ENCODE peak calls at places on chromosomes 7 and 10, in four cellular contexts. One of them, this sample, is unnamed.

GRCh38 chr7:20507157-20507556 is 108.3 kb upstream of the ABCB5 start:
- DNase-seq in ovary: no peak
- DNase-seq in AG09309: no peak
- DNase-seq in stimulated activated CD4-positive, alpha-beta T cell treated with anti-CD3 and anti-CD28 coated beads, Interleukin-12 subunit alpha, Interleukin-12 subunit beta, amount 100 ng/mL, for 4 hours: no peak
- DNase-seq in this sample: no peak

GRCh38 chr7:4683043-4683883 is 1.2 kb downstream of the FOXK1 start:
- DNase-seq in ovary: peak
- DNase-seq in AG09309: no peak
- DNase-seq in stimulated activated CD4-positive, alpha-beta T cell treated with anti-CD3 and anti-CD28 coated beads, Interleukin-12 subunit alpha, Interleukin-12 subunit beta, amount 100 ng/mL, for 4 hours: peak
- DNase-seq in this sample: peak

GRCh38 chr10:63527401-63527800 is 6.2 kb downstream of the REEP3 start:
- DNase-seq in ovary: no peak
- DNase-seq in AG09309: no peak
- DNase-seq in stimulated activated CD4-positive, alpha-beta T cell treated with anti-CD3 and anti-CD28 coated beads, Interleukin-12 subunit alpha, Interleukin-12 subunit beta, amount 100 ng/mL, for 4 hours: no peak
- DNase-seq in this sample: no peak

GRCh38 chr7:64951250-64951848 is 39.5 kb downstream of the ZNF117 start:
- DNase-seq in ovary: no peak
- DNase-seq in AG09309: peak
- DNase-seq in stimulated activated CD4-positive, alpha-beta T cell treated with anti-CD3 and anti-CD28 coated beads, Interleukin-12 subunit alpha, Interleukin-12 subunit beta, amount 100 ng/mL, for 4 hours: no peak
- DNase-seq in this sample: no peak

GRCh38 chr10:8919291-8919690 is 864.8 kb downstream of the GATA3 start:
- DNase-seq in ovary: no peak
- DNase-seq in AG09309: no peak
- DNase-seq in stimulated activated CD4-positive, alpha-beta T cell treated with anti-CD3 and anti-CD28 coated beads, Interleukin-12 subunit alpha, Interleukin-12 subunit beta, amount 100 ng/mL, for 4 hours: no peak
- DNase-seq in this sample: no peak

GRCh38 chr10:44863344-44864041 is 47.6 kb upstream of the TMEM72 start:
- DNase-seq in ovary: no peak
- DNase-seq in AG09309: no peak
- DNase-seq in stimulated activated CD4-positive, alpha-beta T cell treated with anti-CD3 and anti-CD28 coated beads, Interleukin-12 subunit alpha, Interleukin-12 subunit beta, amount 100 ng/mL, for 4 hours: no peak
- DNase-seq in this sample: no peak

GRCh38 chr7:114297121-114297520 is 117.5 kb upstream of the FOXP2 start:
- DNase-seq in ovary: no peak
- DNase-seq in AG09309: no peak
- DNase-seq in stimulated activated CD4-positive, alpha-beta T cell treated with anti-CD3 and anti-CD28 coated beads, Interleukin-12 subunit alpha, Interleukin-12 subunit beta, amount 100 ng/mL, for 4 hours: no peak
- DNase-seq in this sample: no peak

GRCh38 chr7:50393076-50393475 is 57.1 kb downstream of the FIGNL1 start:
- DNase-seq in ovary: no peak
- DNase-seq in AG09309: no peak
- DNase-seq in stimulated activated CD4-positive, alpha-beta T cell treated with anti-CD3 and anti-CD28 coated beads, Interleukin-12 subunit alpha, Interleukin-12 subunit beta, amount 100 ng/mL, for 4 hours: peak
- DNase-seq in this sample: no peak

GRCh38 chr10:21449288-21449966 is 76.1 kb downstream of the SKIDA1 start:
- DNase-seq in ovary: no peak
- DNase-seq in AG09309: no peak
- DNase-seq in stimulated activated CD4-positive, alpha-beta T cell treated with anti-CD3 and anti-CD28 coated beads, Interleukin-12 subunit alpha, Interleukin-12 subunit beta, amount 100 ng/mL, for 4 hours: no peak
- DNase-seq in this sample: no peak

GRCh38 chr7:154627571-154628290 is 375.2 kb downstream of the PAXIP1 start:
- DNase-seq in ovary: no peak
- DNase-seq in AG09309: no peak
- DNase-seq in stimulated activated CD4-positive, alpha-beta T cell treated with anti-CD3 and anti-CD28 coated beads, Interleukin-12 subunit alpha, Interleukin-12 subunit beta, amount 100 ng/mL, for 4 hours: no peak
- DNase-seq in this sample: no peak

GRCh38 chr7:156650042-156650441 is 9.5 kb downstream of the RNF32 start:
- DNase-seq in ovary: no peak
- DNase-seq in AG09309: no peak
- DNase-seq in stimulated activated CD4-positive, alpha-beta T cell treated with anti-CD3 and anti-CD28 coated beads, Interleukin-12 subunit alpha, Interleukin-12 subunit beta, amount 100 ng/mL, for 4 hours: no peak
- DNase-seq in this sample: no peak

GRCh38 chr10:33248638-33249037 is 85.8 kb downstream of the NRP1 start:
- DNase-seq in ovary: no peak
- DNase-seq in AG09309: peak
- DNase-seq in stimulated activated CD4-positive, alpha-beta T cell treated with anti-CD3 and anti-CD28 coated beads, Interleukin-12 subunit alpha, Interleukin-12 subunit beta, amount 100 ng/mL, for 4 hours: no peak
- DNase-seq in this sample: no peak

GRCh38 chr7:96320437-96320836 is 1.5 kb downstream of the SLC25A13 start:
- DNase-seq in ovary: no peak
- DNase-seq in AG09309: no peak
- DNase-seq in stimulated activated CD4-positive, alpha-beta T cell treated with anti-CD3 and anti-CD28 coated beads, Interleukin-12 subunit alpha, Interleukin-12 subunit beta, amount 100 ng/mL, for 4 hours: no peak
- DNase-seq in this sample: no peak

GRCh38 chr10:128485701-128486235 is 359.5 kb upstream of the MKI67 start:
- DNase-seq in ovary: no peak
- DNase-seq in AG09309: no peak
- DNase-seq in stimulated activated CD4-positive, alpha-beta T cell treated with anti-CD3 and anti-CD28 coated beads, Interleukin-12 subunit alpha, Interleukin-12 subunit beta, amount 100 ng/mL, for 4 hours: no peak
- DNase-seq in this sample: no peak

GRCh38 chr10:5480162-5480931 is 19.0 kb downstream of the CALML5 start:
- DNase-seq in ovary: no peak
- DNase-seq in AG09309: no peak
- DNase-seq in stimulated activated CD4-positive, alpha-beta T cell treated with anti-CD3 and anti-CD28 coated beads, Interleukin-12 subunit alpha, Interleukin-12 subunit beta, amount 100 ng/mL, for 4 hours: no peak
- DNase-seq in this sample: no peak

GRCh38 chr10:130987401-130987800 is 324.1 kb downstream of the TCERG1L start:
- DNase-seq in ovary: no peak
- DNase-seq in AG09309: no peak
- DNase-seq in stimulated activated CD4-positive, alpha-beta T cell treated with anti-CD3 and anti-CD28 coated beads, Interleukin-12 subunit alpha, Interleukin-12 subunit beta, amount 100 ng/mL, for 4 hours: no peak
- DNase-seq in this sample: no peak

GRCh38 chr7:44685723-44686122 is 62.9 kb upstream of the ZMIZ2 start:
- DNase-seq in ovary: no peak
- DNase-seq in AG09309: no peak
- DNase-seq in stimulated activated CD4-positive, alpha-beta T cell treated with anti-CD3 and anti-CD28 coated beads, Interleukin-12 subunit alpha, Interleukin-12 subunit beta, amount 100 ng/mL, for 4 hours: no peak
- DNase-seq in this sample: no peak

GRCh38 chr7:93569189-93569588 is 5.3 kb downstream of the CALCR start:
- DNase-seq in ovary: no peak
- DNase-seq in AG09309: no peak
- DNase-seq in stimulated activated CD4-positive, alpha-beta T cell treated with anti-CD3 and anti-CD28 coated beads, Interleukin-12 subunit alpha, Interleukin-12 subunit beta, amount 100 ng/mL, for 4 hours: no peak
- DNase-seq in this sample: no peak

GRCh38 chr10:116418394-116418793 is 9.3 kb upstream of the PNLIPRP3 start:
- DNase-seq in ovary: no peak
- DNase-seq in AG09309: no peak
- DNase-seq in stimulated activated CD4-positive, alpha-beta T cell treated with anti-CD3 and anti-CD28 coated beads, Interleukin-12 subunit alpha, Interleukin-12 subunit beta, amount 100 ng/mL, for 4 hours: no peak
- DNase-seq in this sample: no peak

GRCh38 chr10:79246209-79246581 is 101.1 kb upstream of the PPIF start:
- DNase-seq in ovary: peak
- DNase-seq in AG09309: no peak
- DNase-seq in stimulated activated CD4-positive, alpha-beta T cell treated with anti-CD3 and anti-CD28 coated beads, Interleukin-12 subunit alpha, Interleukin-12 subunit beta, amount 100 ng/mL, for 4 hours: no peak
- DNase-seq in this sample: peak

GRCh38 chr10:73774637-73775036 is 7.2 kb upstream of the CHCHD1 start:
- DNase-seq in ovary: no peak
- DNase-seq in AG09309: no peak
- DNase-seq in stimulated activated CD4-positive, alpha-beta T cell treated with anti-CD3 and anti-CD28 coated beads, Interleukin-12 subunit alpha, Interleukin-12 subunit beta, amount 100 ng/mL, for 4 hours: no peak
- DNase-seq in this sample: no peak

GRCh38 chr7:90769036-90769435 is 172.9 kb downstream of the CDK14 start:
- DNase-seq in ovary: no peak
- DNase-seq in AG09309: no peak
- DNase-seq in stimulated activated CD4-positive, alpha-beta T cell treated with anti-CD3 and anti-CD28 coated beads, Interleukin-12 subunit alpha, Interleukin-12 subunit beta, amount 100 ng/mL, for 4 hours: no peak
- DNase-seq in this sample: no peak

GRCh38 chr7:47702096-47702495 is 120.2 kb upstream of the TNS3 start:
- DNase-seq in ovary: no peak
- DNase-seq in AG09309: no peak
- DNase-seq in stimulated activated CD4-positive, alpha-beta T cell treated with anti-CD3 and anti-CD28 coated beads, Interleukin-12 subunit alpha, Interleukin-12 subunit beta, amount 100 ng/mL, for 4 hours: no peak
- DNase-seq in this sample: no peak

This sample was measured in left cardiac atrium.